ENCODE peak calls at places on chromosomes 11 and 22, in seven cellular contexts. P, D, U, I, O, R and Y are unnamed samples.

GRCh38 chr11:67316882-67317364 is 13.6 kb downstream of the SSH3 start:
- DNase-seq in R (peak), P (no peak), D (peak), U (no peak), I (peak), O (no peak), Y (peak)

GRCh38 chr11:94932503-94932902 is 40.9 kb downstream of the CWC15 start:
- DNase-seq in O (no peak), I (no peak), D (no peak), R (no peak), P (no peak), U (no peak), Y (no peak)

GRCh38 chr11:34234086-34234740 is 123.6 kb downstream of the ABTB2 start:
- DNase-seq in O (peak), R (peak), D (peak), P (no peak), U (peak), I (no peak), Y (peak)

GRCh38 chr11:118295834-118296454 is 8.6 kb upstream of the CD3E start:
- DNase-seq in P (no peak), U (peak), I (no peak), O (peak), R (peak), D (peak), Y (peak)

GRCh38 chr11:94196363-94196762 is 67.7 kb downstream of the PANX1 start:
- DNase-seq in R (no peak), I (no peak), D (no peak), P (no peak), O (peak), U (no peak), Y (peak)

GRCh38 chr11:3056296-3057068 is 741 bp downstream of the CARS1 start:
- DNase-seq in O (no peak), U (peak), P (no peak), D (peak), R (no peak), I (peak), Y (peak)

GRCh38 chr11:18233912-18234311 is 2.7 kb downstream of the SAA4 start:
- DNase-seq in U (no peak), P (no peak), I (no peak), R (no peak), O (no peak), D (no peak), Y (no peak)

GRCh38 chr11:121589946-121590537 is 137.3 kb upstream of the SORL1-AS1 start:
- DNase-seq in D (no peak), U (peak), I (no peak), O (no peak), P (peak), R (no peak), Y (no peak)

GRCh38 chr11:59206635-59207034 is 6.1 kb downstream of the MPEG1 start:
- DNase-seq in U (peak), P (no peak), D (peak), R (peak), I (peak), O (no peak), Y (peak)

GRCh38 chr11:63613517-63614135 is 607 bp downstream of the PLAAT3 start:
- DNase-seq in D (peak), I (peak), U (no peak), R (peak), O (peak), P (no peak), Y (no peak)

GRCh38 chr11:135002236-135002635 is 590.2 kb upstream of the B3GAT1 start:
- DNase-seq in U (no peak), P (no peak), O (no peak), D (no peak), I (no peak), R (no peak), Y (no peak)

GRCh38 chr11:130095326-130095725 is 25.6 kb downstream of the APLP2 start:
- DNase-seq in I (no peak), P (no peak), U (no peak), O (no peak), R (no peak), D (no peak), Y (no peak)

GRCh38 chr11:134524201-134524600 is 112.2 kb upstream of the B3GAT1 start:
- DNase-seq in O (no peak), I (no peak), R (no peak), D (no peak), P (no peak), U (no peak), Y (no peak)

GRCh38 chr22:36741204-36741793 is 34.6 kb downstream of the IFT27 start:
- DNase-seq in R (no peak), O (no peak), P (no peak), U (peak), D (peak), I (peak), Y (no peak)

GRCh38 chr11:10892250-10892649 is 34.4 kb upstream of the ZBED5 start:
- DNase-seq in R (no peak), D (no peak), I (no peak), U (peak), P (no peak), O (no peak), Y (no peak)

GRCh38 chr11:57458410-57459111 is 1.8 kb upstream of the RTN4RL2 start:
- DNase-seq in I (peak), P (no peak), O (no peak), D (peak), U (no peak), R (peak), Y (no peak)

GRCh38 chr22:37735054-37735453 is 38.2 kb downstream of the TRIOBP start:
- DNase-seq in O (no peak), R (peak), D (peak), P (no peak), I (peak), U (no peak), Y (no peak)